ENCODE peak calls at places on chromosomes 3 and 15, in seven cellular contexts. One of them, this sample, is unnamed.

GRCh38 chr3:35296533-35296932 is 342.8 kb upstream of the ARPP21 start:
- DNase-seq in head of caudate nucleus: no peak
- DNase-seq in fibroblast of pulmonary artery: peak
- DNase-seq in T-helper 1 cell: no peak
- DNase-seq in IMR-90: no peak
- DNase-seq in HEK293T: no peak
- DNase-seq in stimulated activated CD4-positive, alpha-beta T cell treated with anti-CD3 and anti-CD28 coated beads, TNF-alpha, amount 100 ng/mL, for 4 hours: no peak
- DNase-seq in this sample: no peak

GRCh38 chr3:115788921-115789470 is 165.7 kb downstream of the GAP43 start:
- DNase-seq in head of caudate nucleus: no peak
- DNase-seq in fibroblast of pulmonary artery: peak
- DNase-seq in T-helper 1 cell: no peak
- DNase-seq in IMR-90: peak
- DNase-seq in HEK293T: no peak
- DNase-seq in stimulated activated CD4-positive, alpha-beta T cell treated with anti-CD3 and anti-CD28 coated beads, TNF-alpha, amount 100 ng/mL, for 4 hours: no peak
- DNase-seq in this sample: no peak

GRCh38 chr15:38035701-38036100 is 101.3 kb downstream of the TMCO5A start:
- DNase-seq in head of caudate nucleus: no peak
- DNase-seq in fibroblast of pulmonary artery: peak
- DNase-seq in T-helper 1 cell: no peak
- DNase-seq in IMR-90: no peak
- DNase-seq in HEK293T: no peak
- DNase-seq in stimulated activated CD4-positive, alpha-beta T cell treated with anti-CD3 and anti-CD28 coated beads, TNF-alpha, amount 100 ng/mL, for 4 hours: no peak
- DNase-seq in this sample: no peak

GRCh38 chr3:131402391-131403039 is 20.9 kb downstream of the NUDT16 start:
- DNase-seq in head of caudate nucleus: peak
- DNase-seq in fibroblast of pulmonary artery: peak
- DNase-seq in T-helper 1 cell: no peak
- DNase-seq in IMR-90: peak
- DNase-seq in HEK293T: no peak
- DNase-seq in stimulated activated CD4-positive, alpha-beta T cell treated with anti-CD3 and anti-CD28 coated beads, TNF-alpha, amount 100 ng/mL, for 4 hours: no peak
- DNase-seq in this sample: no peak

GRCh38 chr3:99883138-99883461 is 65.4 kb downstream of the CMSS1 start:
- DNase-seq in head of caudate nucleus: no peak
- DNase-seq in fibroblast of pulmonary artery: no peak
- DNase-seq in T-helper 1 cell: no peak
- DNase-seq in IMR-90: no peak
- DNase-seq in HEK293T: no peak
- DNase-seq in stimulated activated CD4-positive, alpha-beta T cell treated with anti-CD3 and anti-CD28 coated beads, TNF-alpha, amount 100 ng/mL, for 4 hours: no peak
- DNase-seq in this sample: no peak

GRCh38 chr3:5585085-5585484 is 397.6 kb downstream of the EDEM1 start:
- DNase-seq in head of caudate nucleus: no peak
- DNase-seq in fibroblast of pulmonary artery: no peak
- DNase-seq in T-helper 1 cell: no peak
- DNase-seq in IMR-90: no peak
- DNase-seq in HEK293T: no peak
- DNase-seq in stimulated activated CD4-positive, alpha-beta T cell treated with anti-CD3 and anti-CD28 coated beads, TNF-alpha, amount 100 ng/mL, for 4 hours: no peak
- DNase-seq in this sample: no peak

GRCh38 chr15:40069178-40070165 is 30.5 kb upstream of the SRP14 start:
- DNase-seq in head of caudate nucleus: peak
- DNase-seq in fibroblast of pulmonary artery: peak
- DNase-seq in T-helper 1 cell: no peak
- DNase-seq in IMR-90: no peak
- DNase-seq in HEK293T: peak
- DNase-seq in stimulated activated CD4-positive, alpha-beta T cell treated with anti-CD3 and anti-CD28 coated beads, TNF-alpha, amount 100 ng/mL, for 4 hours: no peak
- DNase-seq in this sample: peak

GRCh38 chr15:35306361-35306981 is 221.4 kb upstream of the NANOGP8 start:
- DNase-seq in head of caudate nucleus: no peak
- DNase-seq in fibroblast of pulmonary artery: peak
- DNase-seq in T-helper 1 cell: no peak
- DNase-seq in IMR-90: peak
- DNase-seq in HEK293T: no peak
- DNase-seq in stimulated activated CD4-positive, alpha-beta T cell treated with anti-CD3 and anti-CD28 coated beads, TNF-alpha, amount 100 ng/mL, for 4 hours: no peak
- DNase-seq in this sample: no peak

GRCh38 chr15:70562906-70563305 is 200.5 kb downstream of the UACA start:
- DNase-seq in head of caudate nucleus: no peak
- DNase-seq in fibroblast of pulmonary artery: no peak
- DNase-seq in T-helper 1 cell: no peak
- DNase-seq in IMR-90: no peak
- DNase-seq in HEK293T: no peak
- DNase-seq in stimulated activated CD4-positive, alpha-beta T cell treated with anti-CD3 and anti-CD28 coated beads, TNF-alpha, amount 100 ng/mL, for 4 hours: no peak
- DNase-seq in this sample: peak

GRCh38 chr15:88918738-88919137 is 5.6 kb upstream of the MFGE8 start:
- DNase-seq in head of caudate nucleus: no peak
- DNase-seq in fibroblast of pulmonary artery: peak
- DNase-seq in T-helper 1 cell: no peak
- DNase-seq in IMR-90: peak
- DNase-seq in HEK293T: no peak
- DNase-seq in stimulated activated CD4-positive, alpha-beta T cell treated with anti-CD3 and anti-CD28 coated beads, TNF-alpha, amount 100 ng/mL, for 4 hours: no peak
- DNase-seq in this sample: no peak

GRCh38 chr3:73805435-73805834 is 180.7 kb upstream of the PDZRN3 start:
- DNase-seq in head of caudate nucleus: peak
- DNase-seq in fibroblast of pulmonary artery: no peak
- DNase-seq in T-helper 1 cell: no peak
- DNase-seq in IMR-90: no peak
- DNase-seq in HEK293T: no peak
- DNase-seq in stimulated activated CD4-positive, alpha-beta T cell treated with anti-CD3 and anti-CD28 coated beads, TNF-alpha, amount 100 ng/mL, for 4 hours: no peak
- DNase-seq in this sample: no peak

GRCh38 chr3:195065142-195065863 is 205.7 kb downstream of the XXYLT1 start:
- DNase-seq in head of caudate nucleus: no peak
- DNase-seq in fibroblast of pulmonary artery: no peak
- DNase-seq in T-helper 1 cell: no peak
- DNase-seq in IMR-90: no peak
- DNase-seq in HEK293T: no peak
- DNase-seq in stimulated activated CD4-positive, alpha-beta T cell treated with anti-CD3 and anti-CD28 coated beads, TNF-alpha, amount 100 ng/mL, for 4 hours: no peak
- DNase-seq in this sample: no peak

GRCh38 chr15:85582719-85583089 is 202.3 kb downstream of the AKAP13 start:
- DNase-seq in head of caudate nucleus: peak
- DNase-seq in fibroblast of pulmonary artery: no peak
- DNase-seq in T-helper 1 cell: no peak
- DNase-seq in IMR-90: peak
- DNase-seq in HEK293T: no peak
- DNase-seq in stimulated activated CD4-positive, alpha-beta T cell treated with anti-CD3 and anti-CD28 coated beads, TNF-alpha, amount 100 ng/mL, for 4 hours: peak
- DNase-seq in this sample: no peak

GRCh38 chr15:83926116-83926515 is 272.2 kb downstream of the ADAMTSL3 start:
- DNase-seq in head of caudate nucleus: no peak
- DNase-seq in fibroblast of pulmonary artery: no peak
- DNase-seq in T-helper 1 cell: no peak
- DNase-seq in IMR-90: peak
- DNase-seq in HEK293T: no peak
- DNase-seq in stimulated activated CD4-positive, alpha-beta T cell treated with anti-CD3 and anti-CD28 coated beads, TNF-alpha, amount 100 ng/mL, for 4 hours: no peak
- DNase-seq in this sample: no peak

GRCh38 chr3:21551019-21551418 is 200.0 kb downstream of the ZNF385D start:
- DNase-seq in head of caudate nucleus: no peak
- DNase-seq in fibroblast of pulmonary artery: peak
- DNase-seq in T-helper 1 cell: no peak
- DNase-seq in IMR-90: no peak
- DNase-seq in HEK293T: no peak
- DNase-seq in stimulated activated CD4-positive, alpha-beta T cell treated with anti-CD3 and anti-CD28 coated beads, TNF-alpha, amount 100 ng/mL, for 4 hours: no peak
- DNase-seq in this sample: no peak

GRCh38 chr3:185815391-185816282 is 9.2 kb downstream of the IGF2BP2 start:
- DNase-seq in head of caudate nucleus: no peak
- DNase-seq in fibroblast of pulmonary artery: peak
- DNase-seq in T-helper 1 cell: no peak
- DNase-seq in IMR-90: peak
- DNase-seq in HEK293T: no peak
- DNase-seq in stimulated activated CD4-positive, alpha-beta T cell treated with anti-CD3 and anti-CD28 coated beads, TNF-alpha, amount 100 ng/mL, for 4 hours: no peak
- DNase-seq in this sample: no peak

GRCh38 chr15:76289582-76289981 is 21.7 kb downstream of the ETFA start:
- DNase-seq in head of caudate nucleus: no peak
- DNase-seq in fibroblast of pulmonary artery: no peak
- DNase-seq in T-helper 1 cell: no peak
- DNase-seq in IMR-90: no peak
- DNase-seq in HEK293T: no peak
- DNase-seq in stimulated activated CD4-positive, alpha-beta T cell treated with anti-CD3 and anti-CD28 coated beads, TNF-alpha, amount 100 ng/mL, for 4 hours: no peak
- DNase-seq in this sample: no peak

GRCh38 chr15:33789141-33789540 is 179.2 kb upstream of the CHRM5 start:
- DNase-seq in head of caudate nucleus: no peak
- DNase-seq in fibroblast of pulmonary artery: peak
- DNase-seq in T-helper 1 cell: no peak
- DNase-seq in IMR-90: peak
- DNase-seq in HEK293T: peak
- DNase-seq in stimulated activated CD4-positive, alpha-beta T cell treated with anti-CD3 and anti-CD28 coated beads, TNF-alpha, amount 100 ng/mL, for 4 hours: no peak
- DNase-seq in this sample: no peak

GRCh38 chr3:52128118-52128683 is 26.0 kb downstream of the POC1A start:
- DNase-seq in head of caudate nucleus: no peak
- DNase-seq in fibroblast of pulmonary artery: peak
- DNase-seq in T-helper 1 cell: no peak
- DNase-seq in IMR-90: peak
- DNase-seq in HEK293T: peak
- DNase-seq in stimulated activated CD4-positive, alpha-beta T cell treated with anti-CD3 and anti-CD28 coated beads, TNF-alpha, amount 100 ng/mL, for 4 hours: no peak
- DNase-seq in this sample: no peak

GRCh38 chr15:62770752-62771151 is 271.8 kb upstream of the TPM1 start:
- DNase-seq in head of caudate nucleus: peak
- DNase-seq in fibroblast of pulmonary artery: peak
- DNase-seq in T-helper 1 cell: no peak
- DNase-seq in IMR-90: peak
- DNase-seq in HEK293T: no peak
- DNase-seq in stimulated activated CD4-positive, alpha-beta T cell treated with anti-CD3 and anti-CD28 coated beads, TNF-alpha, amount 100 ng/mL, for 4 hours: no peak
- DNase-seq in this sample: no peak

GRCh38 chr3:10526366-10526765 is 21.0 kb upstream of the ATP2B2 start:
- DNase-seq in head of caudate nucleus: no peak
- DNase-seq in fibroblast of pulmonary artery: no peak
- DNase-seq in T-helper 1 cell: no peak
- DNase-seq in IMR-90: no peak
- DNase-seq in HEK293T: no peak
- DNase-seq in stimulated activated CD4-positive, alpha-beta T cell treated with anti-CD3 and anti-CD28 coated beads, TNF-alpha, amount 100 ng/mL, for 4 hours: no peak
- DNase-seq in this sample: peak

GRCh38 chr3:77296527-77296926 is 256.6 kb downstream of the ROBO2 start:
- DNase-seq in head of caudate nucleus: no peak
- DNase-seq in fibroblast of pulmonary artery: no peak
- DNase-seq in T-helper 1 cell: no peak
- DNase-seq in IMR-90: peak
- DNase-seq in HEK293T: no peak
- DNase-seq in stimulated activated CD4-positive, alpha-beta T cell treated with anti-CD3 and anti-CD28 coated beads, TNF-alpha, amount 100 ng/mL, for 4 hours: no peak
- DNase-seq in this sample: no peak

GRCh38 chr15:88982304-88982945 is 69.2 kb upstream of the MFGE8 start:
- DNase-seq in head of caudate nucleus: no peak
- DNase-seq in fibroblast of pulmonary artery: peak
- DNase-seq in T-helper 1 cell: no peak
- DNase-seq in IMR-90: peak
- DNase-seq in HEK293T: no peak
- DNase-seq in stimulated activated CD4-positive, alpha-beta T cell treated with anti-CD3 and anti-CD28 coated beads, TNF-alpha, amount 100 ng/mL, for 4 hours: no peak
- DNase-seq in this sample: no peak

GRCh38 chr15:85408270-85408746 is 27.9 kb downstream of the AKAP13 start:
- DNase-seq in head of caudate nucleus: no peak
- DNase-seq in fibroblast of pulmonary artery: no peak
- DNase-seq in T-helper 1 cell: no peak
- DNase-seq in IMR-90: no peak
- DNase-seq in HEK293T: no peak
- DNase-seq in stimulated activated CD4-positive, alpha-beta T cell treated with anti-CD3 and anti-CD28 coated beads, TNF-alpha, amount 100 ng/mL, for 4 hours: no peak
- DNase-seq in this sample: no peak

GRCh38 chr15:79218588-79219200 is 63.8 kb upstream of the ANKRD34C start:
- DNase-seq in head of caudate nucleus: no peak
- DNase-seq in fibroblast of pulmonary artery: peak
- DNase-seq in T-helper 1 cell: no peak
- DNase-seq in IMR-90: peak
- DNase-seq in HEK293T: peak
- DNase-seq in stimulated activated CD4-positive, alpha-beta T cell treated with anti-CD3 and anti-CD28 coated beads, TNF-alpha, amount 100 ng/mL, for 4 hours: no peak
- DNase-seq in this sample: no peak

GRCh38 chr3:45957606-45958005 is 14.3 kb downstream of the CXCR6 start:
- DNase-seq in head of caudate nucleus: peak
- DNase-seq in fibroblast of pulmonary artery: no peak
- DNase-seq in T-helper 1 cell: no peak
- DNase-seq in IMR-90: no peak
- DNase-seq in HEK293T: no peak
- DNase-seq in stimulated activated CD4-positive, alpha-beta T cell treated with anti-CD3 and anti-CD28 coated beads, TNF-alpha, amount 100 ng/mL, for 4 hours: no peak
- DNase-seq in this sample: no peak

GRCh38 chr15:35195649-35196048 is 110.6 kb upstream of the NANOGP8 start:
- DNase-seq in head of caudate nucleus: no peak
- DNase-seq in fibroblast of pulmonary artery: no peak
- DNase-seq in T-helper 1 cell: no peak
- DNase-seq in IMR-90: no peak
- DNase-seq in HEK293T: no peak
- DNase-seq in stimulated activated CD4-positive, alpha-beta T cell treated with anti-CD3 and anti-CD28 coated beads, TNF-alpha, amount 100 ng/mL, for 4 hours: no peak
- DNase-seq in this sample: no peak